ENCODE peak calls at places on chromosomes 11 and 22, in eight cellular contexts. O, G, Q, H, C, M, A and D are unnamed samples.

GRCh38 chr11:16804104-16804947 is 65.9 kb downstream of the C11orf58 start:
- DNase-seq in O (no peak), G (no peak), Q (no peak), H (no peak), C (no peak), M (no peak), A (no peak), D (no peak)

GRCh38 chr11:102546923-102547471 is 16.4 kb upstream of the MMP7 start:
- DNase-seq in O (no peak), G (no peak), Q (no peak), H (no peak), C (no peak), M (no peak), A (no peak), D (no peak)

GRCh38 chr22:38454361-38455062 is 487 bp downstream of the KCNJ4 start:
- DNase-seq in O (peak; percentile 9), G (no peak), Q (no peak), H (no peak), C (peak; percentile 70), M (no peak), A (no peak), D (no peak)

GRCh38 chr11:65262381-65262680 is 569 bp downstream of the POLA2 start:
- DNase-seq in O (no peak), G (no peak), Q (no peak), H (no peak), C (no peak), M (no peak), A (no peak), D (no peak)

GRCh38 chr11:66609951-66610617 is 6.3 kb upstream of the RBM14 start:
- DNase-seq in O (no peak), G (no peak), Q (no peak), H (no peak), C (no peak), M (no peak), A (no peak), D (no peak)

GRCh38 chr11:113796663-113797259 is 17.2 kb downstream of the CLDN25 start:
- DNase-seq in O (peak; percentile 64), G (no peak), Q (no peak), H (no peak), C (peak; percentile 54), M (no peak), A (no peak), D (peak; percentile 6)

GRCh38 chr11:74325649-74326645 is 14.5 kb upstream of the P4HA3 start:
- DNase-seq in O (no peak), G (no peak), Q (no peak), H (no peak), C (no peak), M (no peak), A (peak; percentile 23), D (peak; percentile 73)

GRCh38 chr11:8383227-8383626 is 119.5 kb upstream of the LMO1 start:
- DNase-seq in O (no peak), G (no peak), Q (no peak), H (no peak), C (no peak), M (no peak), A (no peak), D (no peak)

GRCh38 chr11:61279934-61280656 is 15.0 kb downstream of the VWCE start:
- DNase-seq in O (no peak), G (no peak), Q (no peak), H (no peak), C (no peak), M (no peak), A (no peak), D (no peak)

GRCh38 chr11:68441466-68442230 is 18.9 kb upstream of the PPP6R3 start:
- DNase-seq in O (peak; percentile 96), G (no peak), Q (no peak), H (no peak), C (no peak), M (no peak), A (no peak), D (no peak)